ENCODE peak calls at places on chromosomes 5 and 9, in eight cellular contexts. L is stomach; D is CD8-positive, alpha-beta T cell; G is endothelial cell of umbilical vein; I is tibial nerve; N is mammary epithelial cell; R is Karpas-422; X is effector memory CD4-positive, alpha-beta T cell. B is an unnamed sample. For H3K4me1, the result is how much of the 10 kb centered on the place peaks cover.

GRCh38 chr9:82604947-82605656 is 457.8 kb downstream of the RASEF start:
- DNase-seq in L (peak), D (no peak), G (no peak), I (peak), N (no peak), R (no peak), X (no peak), B (no peak)

GRCh38 chr5:144328980-144329379 is 158.3 kb downstream of the KCTD16 start:
- DNase-seq in L (peak), D (no peak), G (no peak), I (no peak), N (no peak), R (no peak), X (no peak), B (no peak)

GRCh38 chr5:54860321-54860720 is 125.1 kb downstream of the ESM1 start:
- DNase-seq in L (no peak), D (no peak), G (no peak), I (no peak), N (peak), R (no peak), X (no peak), B (no peak)

GRCh38 chr5:6725448-6725847 is 12.2 kb downstream of the TENT4A start:
- DNase-seq in L (no peak), D (no peak), G (no peak), I (no peak), N (no peak), R (no peak), X (no peak), B (no peak)

GRCh38 chr5:143118222-143118621 is 285.3 kb downstream of the NR3C1 start:
- DNase-seq in L (no peak), D (no peak), G (no peak), I (no peak), N (no peak), R (peak), X (no peak), B (no peak)

GRCh38 chr9:78541868-78542267 is 244.9 kb downstream of the PSAT1 start:
- DNase-seq in L (no peak), D (no peak), G (no peak), I (no peak), N (no peak), R (no peak), X (no peak), B (no peak)

GRCh38 chr9:134487066-134487710 is 154.4 kb upstream of the COL5A1 start:
- DNase-seq in L (no peak), D (no peak), G (no peak), I (no peak), N (no peak), R (no peak), X (no peak), B (no peak)

GRCh38 chr5:173972844-173973613 is 15.9 kb upstream of the C5orf47 start:
- DNase-seq in L (peak), D (peak), G (peak), I (peak), N (peak), R (peak), X (peak), B (peak)

GRCh38 chr5:77707786-77708185 is 68.4 kb downstream of the TBCA start:
- DNase-seq in L (no peak), D (no peak), G (no peak), I (no peak), N (no peak), R (no peak), X (no peak), B (no peak)

GRCh38 chr5:58648846-58649245 is 66.0 kb downstream of the RAB3C start:
- DNase-seq in L (no peak), D (no peak), G (peak), I (no peak), N (no peak), R (no peak), X (no peak), B (no peak)

GRCh38 chr9:20307662-20308061 is 314.6 kb downstream of the MLLT3 start:
- DNase-seq in L (no peak), D (no peak), G (peak), I (no peak), N (no peak), R (no peak), X (no peak), B (no peak)

GRCh38 chr5:11247224-11247623 is 486.2 kb upstream of the DAP start:
- DNase-seq in L (no peak), D (no peak), G (no peak), I (no peak), N (no peak), R (no peak), X (no peak), B (no peak)

GRCh38 chr9:131287366-131287765 is 2.2 kb upstream of the PLPP7 start:
- DNase-seq in L (no peak), D (no peak), G (no peak), I (no peak), N (no peak), R (no peak), X (no peak), B (no peak)

GRCh38 chr9:131290039-131290766 is 680 bp downstream of the PLPP7 start:
- DNase-seq in L (no peak), D (no peak), G (no peak), I (no peak), N (no peak), R (no peak), X (no peak), B (no peak)

GRCh38 chr9:131290767-131291370 is 1.3 kb downstream of the PLPP7 start:
- DNase-seq in L (no peak), D (no peak), G (no peak), I (no peak), N (no peak), R (no peak), X (no peak), B (no peak)

GRCh38 chr9:131288217-131288616 is 1.3 kb upstream of the PLPP7 start:
- DNase-seq in L (no peak), D (no peak), G (no peak), I (no peak), N (no peak), R (no peak), X (no peak), B (no peak)

DNA sequence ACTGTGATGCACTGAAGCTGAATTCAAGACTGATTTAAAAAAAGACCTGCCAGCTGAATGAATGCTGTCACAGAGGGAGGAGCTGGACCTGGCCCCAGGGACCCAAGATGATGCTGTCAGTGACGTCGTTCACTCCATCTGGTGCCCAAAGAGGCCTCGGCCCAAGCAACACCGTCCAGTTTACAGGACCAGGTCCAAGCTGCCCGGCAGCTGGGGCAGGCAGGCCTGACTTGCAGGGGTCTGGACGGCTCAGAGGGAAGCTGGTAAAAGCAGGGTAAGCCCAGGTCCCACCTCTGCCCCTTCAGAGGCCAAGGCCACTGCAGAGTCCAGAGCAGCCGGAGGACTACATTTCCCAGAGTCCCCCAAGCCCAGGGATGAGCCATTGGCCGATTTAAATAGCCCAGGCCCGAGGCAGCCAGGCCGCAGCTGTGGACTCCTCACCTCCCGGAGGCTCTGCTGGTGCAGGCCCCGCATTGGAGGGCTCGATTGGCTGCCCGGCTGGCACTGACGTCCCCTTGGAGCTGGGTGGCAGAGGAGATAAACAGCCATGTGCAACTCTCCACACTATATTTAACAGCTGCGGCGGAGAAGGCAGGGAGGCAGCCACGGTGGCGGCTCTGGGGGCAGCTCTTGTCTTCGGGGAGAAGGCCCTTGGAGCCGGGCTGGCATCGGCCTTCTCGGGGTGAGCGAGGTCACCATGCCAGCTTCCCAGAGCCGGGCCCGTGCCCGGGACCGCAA is at the start of gene PLPP7:
- DNase-seq in L (no peak), D (no peak), G (peak), I (peak), N (no peak), R (no peak), X (no peak), B (no peak)
- H3K27ac ChIP-seq in L (peak), D (no peak), G (no peak), I (peak), N (no peak), R (no peak), X (no peak), B (no peak)

GRCh38 chr9:14183001-14183400 is 130.9 kb downstream of the NFIB start:
- DNase-seq in L (no peak), D (no peak), G (no peak), I (no peak), N (peak), R (no peak), X (no peak), B (no peak)

GRCh38 chr9:14180942-14181270 is 133.0 kb downstream of the NFIB start:
- DNase-seq in L (no peak), D (no peak), G (no peak), I (no peak), N (no peak), R (no peak), X (no peak), B (no peak)

GRCh38 chr9:14186096-14186495 is 127.8 kb downstream of the NFIB start:
- DNase-seq in L (no peak), D (no peak), G (no peak), I (no peak), N (peak), R (no peak), X (no peak), B (no peak)

GRCh38 chr9:14188011-14188410 is 125.9 kb downstream of the NFIB start:
- DNase-seq in L (no peak), D (no peak), G (no peak), I (no peak), N (no peak), R (no peak), X (no peak), B (no peak)

DNA sequence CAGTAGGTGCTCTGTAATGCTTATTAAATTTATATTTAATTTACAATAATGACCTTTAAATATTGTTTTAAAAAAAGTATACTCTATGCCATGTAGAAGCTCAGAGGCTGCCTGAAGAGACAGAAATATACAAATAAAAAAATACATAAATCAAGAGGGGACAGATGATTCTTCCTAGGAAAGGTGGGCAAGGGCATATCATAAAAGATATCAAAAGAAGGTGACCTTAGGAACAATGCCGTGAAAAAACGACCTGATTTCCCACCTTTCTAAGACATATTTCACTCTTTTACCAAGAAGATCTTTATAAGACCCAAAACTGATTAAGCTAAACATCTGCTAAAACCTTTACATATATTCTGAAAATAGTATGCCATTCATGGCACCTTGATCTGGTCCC is 128.9 kb downstream of the NFIB start:
- DNase-seq in L (no peak), D (no peak), G (no peak), I (no peak), N (no peak), R (no peak), X (no peak), B (no peak)
- H3K4me1 ChIP-seq in L (half or more), D (under half), G (under half), I (under half), N (half or more), R (under half), X (under half), B (under half)

DNA sequence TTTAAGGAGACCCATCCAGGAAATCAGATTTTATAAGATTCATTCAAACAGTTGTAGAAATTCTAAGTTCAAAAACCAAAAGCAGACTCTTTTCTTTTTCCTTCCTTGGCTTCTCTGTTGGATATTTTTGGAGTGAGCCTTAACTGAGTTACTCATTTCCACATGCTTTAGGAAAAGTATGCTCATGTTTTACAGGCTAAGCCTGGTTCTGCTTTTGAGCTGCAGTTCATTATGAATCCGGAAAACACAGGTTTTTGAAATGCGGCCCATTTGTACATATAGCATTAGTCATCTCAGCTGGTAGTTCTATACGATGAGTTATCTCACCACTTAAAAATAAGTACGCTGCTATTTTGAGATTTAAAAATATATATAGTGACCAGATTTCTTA is 156.6 kb upstream of the DMRT1 start:
- DNase-seq in L (no peak), D (no peak), G (peak), I (no peak), N (peak), R (no peak), X (no peak), B (no peak)
- H3K27ac ChIP-seq in L (peak), D (no peak), G (peak), I (peak), N (peak), R (no peak), X (no peak), B (no peak)

DNA sequence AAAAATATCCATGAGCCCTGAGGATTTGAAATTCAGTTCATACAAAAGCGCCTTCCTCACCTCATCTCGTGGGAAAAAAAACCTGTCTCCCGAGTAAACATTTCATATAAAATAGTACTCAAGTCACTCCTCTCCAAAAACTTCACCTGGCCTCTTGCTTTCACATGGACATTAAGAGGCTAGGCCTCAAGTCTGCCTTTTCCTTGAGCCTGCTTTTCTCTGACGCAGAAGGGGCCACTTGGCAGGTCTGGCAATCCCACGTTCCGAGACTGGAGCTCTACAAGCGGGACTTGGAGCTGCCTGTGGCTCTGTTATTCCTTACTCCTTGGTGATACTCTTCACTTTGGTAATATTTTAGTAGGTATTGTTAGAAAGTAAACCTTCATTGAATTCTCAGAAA is 26.9 kb upstream of the CKS2 start:
- DNase-seq in L (no peak), D (no peak), G (no peak), I (no peak), N (no peak), R (no peak), X (no peak), B (no peak)
- H3K4me1 ChIP-seq in L (under half), D (under half), G (under half), I (under half), N (under half), R (under half), X (under half), B (under half)

DNA sequence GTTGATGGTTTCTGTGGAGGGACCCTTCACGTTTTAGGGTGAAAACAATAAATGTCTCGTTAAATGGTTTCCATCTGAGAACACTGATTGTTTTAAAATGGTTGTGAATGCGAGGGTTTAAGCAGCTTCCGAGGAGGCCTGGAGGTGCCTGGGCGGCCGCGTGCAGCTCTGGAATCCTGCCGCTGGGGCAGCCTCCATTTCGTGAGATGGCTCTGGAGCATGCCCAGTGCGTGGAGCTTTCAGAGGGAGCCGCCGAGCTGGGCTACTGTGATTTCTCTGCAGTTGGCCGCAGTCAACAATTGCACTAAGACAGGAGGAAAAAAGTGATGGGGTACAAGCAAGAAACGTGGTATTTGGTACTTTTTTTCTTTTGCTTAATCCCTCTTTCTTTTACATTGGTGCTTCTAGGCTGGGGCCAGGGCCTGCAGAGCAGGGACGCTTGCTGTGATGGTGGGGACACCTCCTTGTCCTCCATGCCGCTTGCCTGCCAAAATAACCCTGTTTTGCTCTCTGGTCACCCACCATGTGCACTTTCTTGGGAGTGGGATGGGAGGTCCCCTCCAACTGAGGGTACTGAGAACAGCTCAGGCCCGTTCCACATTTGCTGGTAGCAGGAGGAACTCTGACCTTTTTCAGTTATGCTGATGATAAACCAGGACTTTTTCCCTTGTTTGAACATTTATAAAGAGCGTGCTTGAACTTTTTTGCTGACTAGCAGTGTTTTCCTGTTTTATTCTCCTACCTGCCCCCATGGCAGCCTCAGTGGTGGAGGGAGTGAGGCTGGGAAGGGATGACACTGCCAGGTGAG is 47.1 kb downstream of the EHMT1 start:
- DNase-seq in L (no peak), D (no peak), G (no peak), I (no peak), N (no peak), R (no peak), X (no peak), B (no peak)
- H3K27ac ChIP-seq in L (peak), D (no peak), G (no peak), I (peak), N (no peak), R (peak), X (no peak), B (no peak)

GRCh38 chr5:175694371-175695160 is 36.7 kb downstream of the HRH2 start:
- DNase-seq in L (no peak), D (no peak), G (no peak), I (no peak), N (no peak), R (no peak), X (no peak), B (no peak)
- H3K4me1 ChIP-seq in L (half or more), D (under half), G (under half), I (under half), N (under half), R (under half), X (under half), B (under half)

GRCh38 chr9:4507731-4508130 is 17.5 kb downstream of the SLC1A1 start:
- DNase-seq in L (no peak), D (no peak), G (no peak), I (no peak), N (no peak), R (no peak), X (no peak), B (no peak)

GRCh38 chr9:4509590-4509984 is 19.3 kb downstream of the SLC1A1 start:
- DNase-seq in L (no peak), D (no peak), G (no peak), I (no peak), N (no peak), R (no peak), X (no peak), B (no peak)

GRCh38 chr9:4507306-4507705 is 17.0 kb downstream of the SLC1A1 start:
- DNase-seq in L (no peak), D (no peak), G (no peak), I (no peak), N (no peak), R (no peak), X (no peak), B (no peak)

GRCh38 chr9:4508907-4509589 is 18.8 kb downstream of the SLC1A1 start:
- DNase-seq in L (no peak), D (no peak), G (no peak), I (no peak), N (peak), R (no peak), X (no peak), B (no peak)

GRCh38 chr9:4508246-4508906 is 18.1 kb downstream of the SLC1A1 start:
- DNase-seq in L (no peak), D (no peak), G (no peak), I (no peak), N (peak), R (no peak), X (no peak), B (no peak)
- H3K27ac ChIP-seq in L (no peak), D (no peak), G (no peak), I (no peak), N (no peak), R (no peak), X (no peak), B (no peak)

DNA sequence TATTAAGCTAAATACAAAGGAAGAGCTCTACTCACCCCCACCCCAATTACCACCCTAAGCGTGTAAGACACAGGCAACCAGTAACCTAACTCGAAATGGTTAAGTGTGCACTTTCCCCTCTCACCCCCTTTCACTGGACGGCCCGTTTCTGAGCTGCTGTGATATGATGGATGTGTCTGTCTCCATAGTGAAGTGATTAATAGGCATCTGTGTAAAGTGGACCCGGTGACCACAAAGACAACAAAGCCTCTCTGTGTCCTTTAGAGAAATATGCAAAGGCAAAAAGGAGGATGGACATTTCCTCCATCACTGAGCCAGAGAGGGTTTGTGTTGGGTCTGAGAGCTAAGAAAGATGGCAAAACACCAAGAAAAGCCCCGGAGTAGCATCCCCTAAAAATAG is 120.7 kb downstream of the SEMA6A start:
- DNase-seq in L (no peak), D (no peak), G (no peak), I (no peak), N (no peak), R (no peak), X (no peak), B (no peak)
- H3K4me1 ChIP-seq in L (under half), D (under half), G (under half), I (under half), N (under half), R (under half), X (under half), B (under half)

GRCh38 chr5:157745041-157745456 is 1.5 kb downstream of the LSM11 start:
- DNase-seq in L (no peak), D (no peak), G (peak), I (no peak), N (no peak), R (no peak), X (no peak), B (no peak)
- H3K27ac ChIP-seq in L (peak), D (no peak), G (no peak), I (no peak), N (no peak), R (no peak), X (no peak), B (no peak)